ENCODE peak calls at places on chromosomes 13 and 19, in ten cellular contexts. K is T-helper 2 cell; L is stimulated activated CD8-positive, alpha-beta memory T cell treated with anti-CD3 and anti-CD28 coated beads, Interleukin-12 subunit alpha, Interleukin-12 subunit beta, amount 100 ng/mL, for 1 hour; O is NCI-H1048; P is astrocyte of the spinal cord; A is neural crest cell; J is occipital lobe; Y is fibroblast of lung; M is frontal cortex; D is T-helper 1 cell. X is an unnamed sample.

GRCh38 chr19:49983645-49984229 is 22.8 kb upstream of the SIGLEC11 start:
- DNase-seq in K (peak), L (peak), O (peak), P (no peak), A (peak), J (no peak), Y (peak), M (no peak), D (peak), X (no peak)

GRCh38 chr19:907183-907853 is 5.7 kb downstream of the R3HDM4 start:
- DNase-seq in K (no peak), L (no peak), O (no peak), P (no peak), A (no peak), J (no peak), Y (no peak), M (no peak), D (no peak), X (no peak)

GRCh38 chr19:34336781-34337271 is 28.2 kb upstream of the GPI start:
- DNase-seq in K (peak), L (peak), O (no peak), P (peak), A (peak), J (no peak), Y (no peak), M (no peak), D (peak), X (no peak)

GRCh38 chr19:28987177-28987576 is 225.8 kb downstream of the UQCRFS1 start:
- DNase-seq in K (no peak), L (no peak), O (no peak), P (no peak), A (no peak), J (no peak), Y (no peak), M (no peak), D (no peak), X (no peak)

GRCh38 chr19:49655570-49656455 is 9.8 kb downstream of the IRF3 start:
- DNase-seq in K (no peak), L (no peak), O (no peak), P (no peak), A (no peak), J (no peak), Y (no peak), M (no peak), D (no peak), X (no peak)

GRCh38 chr13:59533561-59534337 is 630.0 kb downstream of the DIAPH3 start:
- DNase-seq in K (no peak), L (no peak), O (no peak), P (peak), A (no peak), J (no peak), Y (peak), M (no peak), D (no peak), X (no peak)

GRCh38 chr19:49116544-49116943 is 2.4 kb downstream of the LIN7B start:
- DNase-seq in K (no peak), L (no peak), O (no peak), P (no peak), A (no peak), J (no peak), Y (no peak), M (no peak), D (no peak), X (no peak)

GRCh38 chr13:36819811-36820140 is 754 bp downstream of the RFXAP start:
- DNase-seq in K (peak), L (peak), O (no peak), P (peak), A (no peak), J (peak), Y (peak), M (peak), D (peak), X (no peak)

GRCh38 chr13:25778302-25778701 is 273.5 kb downstream of the SHISA2 start:
- DNase-seq in K (no peak), L (no peak), O (no peak), P (no peak), A (no peak), J (no peak), Y (no peak), M (no peak), D (no peak), X (no peak)

GRCh38 chr13:20141238-20142018 is 19.4 kb downstream of the GJA3 start:
- DNase-seq in K (no peak), L (no peak), O (no peak), P (no peak), A (no peak), J (no peak), Y (no peak), M (no peak), D (no peak), X (no peak)

GRCh38 chr19:54104998-54105715 is 2.5 kb downstream of the NDUFA3 start:
- DNase-seq in K (no peak), L (no peak), O (no peak), P (no peak), A (no peak), J (no peak), Y (no peak), M (no peak), D (no peak), X (no peak)

GRCh38 chr13:75907044-75907443 is 270.9 kb downstream of the LMO7 start:
- DNase-seq in K (no peak), L (no peak), O (no peak), P (no peak), A (no peak), J (no peak), Y (no peak), M (no peak), D (no peak), X (no peak)

GRCh38 chr13:113581871-113582270 is 2.7 kb upstream of the TFDP1 start:
- DNase-seq in K (no peak), L (no peak), O (no peak), P (no peak), A (no peak), J (no peak), Y (no peak), M (no peak), D (no peak), X (no peak)

GRCh38 chr19:42276821-42277220 is 7.8 kb downstream of the CIC start:
- DNase-seq in K (no peak), L (no peak), O (no peak), P (no peak), A (no peak), J (no peak), Y (no peak), M (no peak), D (peak), X (no peak)

GRCh38 chr19:41919948-41920712 is 8.1 kb downstream of the ERFL start:
- DNase-seq in K (no peak), L (no peak), O (no peak), P (no peak), A (no peak), J (no peak), Y (no peak), M (no peak), D (no peak), X (no peak)

GRCh38 chr19:44592451-44592890 is 20.9 kb upstream of the IGSF23 start:
- DNase-seq in K (no peak), L (no peak), O (no peak), P (no peak), A (no peak), J (no peak), Y (peak), M (no peak), D (no peak), X (no peak)

GRCh38 chr13:30585748-30586262 is 31.9 kb upstream of the USPL1 start:
- DNase-seq in K (no peak), L (no peak), O (no peak), P (peak), A (no peak), J (no peak), Y (peak), M (no peak), D (no peak), X (no peak)

GRCh38 chr13:110014719-110015118 is 228.3 kb upstream of the IRS2 start:
- DNase-seq in K (no peak), L (no peak), O (no peak), P (peak), A (no peak), J (no peak), Y (no peak), M (no peak), D (no peak), X (no peak)

GRCh38 chr19:5122121-5122400 is 153.1 kb downstream of the KDM4B start:
- DNase-seq in K (no peak), L (no peak), O (no peak), P (no peak), A (no peak), J (no peak), Y (no peak), M (no peak), D (no peak), X (no peak)

GRCh38 chr19:21138130-21138529 is 3.7 kb upstream of the ZNF431 start:
- DNase-seq in K (no peak), L (no peak), O (no peak), P (no peak), A (no peak), J (no peak), Y (no peak), M (no peak), D (no peak), X (no peak)

GRCh38 chr13:75566658-75567057 is 17.1 kb downstream of the UCHL3 start:
- DNase-seq in K (no peak), L (no peak), O (no peak), P (peak), A (no peak), J (no peak), Y (peak), M (no peak), D (no peak), X (no peak)

GRCh38 chr13:24230428-24231072 is 70.0 kb downstream of the SPATA13 start:
- DNase-seq in K (no peak), L (no peak), O (no peak), P (no peak), A (no peak), J (no peak), Y (no peak), M (no peak), D (no peak), X (no peak)

GRCh38 chr13:31310356-31310755 is 110.6 kb downstream of the B3GLCT start:
- DNase-seq in K (no peak), L (no peak), O (no peak), P (no peak), A (no peak), J (no peak), Y (no peak), M (no peak), D (no peak), X (no peak)

GRCh38 chr13:98500963-98501421 is 75.9 kb downstream of the STK24 start:
- DNase-seq in K (no peak), L (no peak), O (no peak), P (no peak), A (no peak), J (no peak), Y (no peak), M (no peak), D (no peak), X (no peak)

GRCh38 chr13:88526186-88526852 is 855.1 kb downstream of the SLITRK5 start:
- DNase-seq in K (no peak), L (no peak), O (no peak), P (no peak), A (no peak), J (no peak), Y (no peak), M (no peak), D (no peak), X (no peak)

GRCh38 chr13:57627663-57628062 is 3.9 kb upstream of the PCDH17 start:
- DNase-seq in K (no peak), L (no peak), O (no peak), P (peak), A (no peak), J (no peak), Y (peak), M (no peak), D (peak), X (no peak)

GRCh38 chr13:20239748-20240147 is 7.6 kb upstream of the GJB6 start:
- DNase-seq in K (no peak), L (no peak), O (no peak), P (no peak), A (no peak), J (no peak), Y (no peak), M (no peak), D (no peak), X (no peak)

GRCh38 chr13:21078501-21078900 is 17.1 kb upstream of the LATS2 start:
- DNase-seq in K (no peak), L (no peak), O (no peak), P (no peak), A (no peak), J (no peak), Y (no peak), M (no peak), D (no peak), X (no peak)

GRCh38 chr19:3606690-3607289 is at the start of gene TBXA2R:
- DNase-seq in K (peak), L (no peak), O (no peak), P (peak), A (no peak), J (no peak), Y (peak), M (peak), D (peak), X (peak)

GRCh38 chr13:66407159-66407558 is 823.0 kb downstream of the PCDH9 start:
- DNase-seq in K (no peak), L (no peak), O (no peak), P (no peak), A (no peak), J (no peak), Y (peak), M (no peak), D (no peak), X (no peak)